ENCODE peak calls at places on chromosomes 7 and 10, in five cellular contexts. B, R, G, L and K are unnamed samples.

GRCh38 chr7:36128448-36129047 is 24.5 kb upstream of the EEPD1 start:
- DNase-seq in G (peak; percentile 86), L (peak; percentile 95), R (peak; percentile 89), B (peak; percentile 68), K (peak; percentile 67)

GRCh38 chr7:137731436-137731835 is 115.3 kb downstream of the DGKI start:
- DNase-seq in R (peak; percentile 63), L (no peak), B (no peak), G (no peak), K (no peak)

GRCh38 chr7:128361463-128362441 is at the start of gene PRRT4:
- DNase-seq in B (no peak), L (peak; percentile 27), G (peak; percentile 27), R (no peak), K (peak; percentile 71)

GRCh38 chr10:50561266-50561665 is 62.5 kb downstream of the SGMS1 start:
- DNase-seq in G (no peak), R (peak; percentile 90), B (peak; percentile 99), L (peak; percentile 15), K (no peak)

GRCh38 chr10:46520941-46521340 is 35.5 kb downstream of the GPRIN2 start:
- DNase-seq in L (no peak), B (no peak), G (peak; percentile 10), R (peak; percentile 37), K (no peak)

GRCh38 chr7:140006600-140006999 is 56.2 kb downstream of the PARP12 start:
- DNase-seq in B (no peak), R (no peak), L (no peak), G (no peak), K (no peak)

GRCh38 chr10:35440016-35440415 is 103.7 kb downstream of the CCNY start:
- DNase-seq in L (no peak), G (no peak), B (no peak), R (no peak), K (no peak)

GRCh38 chr10:76201962-76202361 is 770.5 kb downstream of the LRMDA start:
- DNase-seq in G (no peak), L (no peak), B (no peak), R (no peak), K (no peak)

DNA sequence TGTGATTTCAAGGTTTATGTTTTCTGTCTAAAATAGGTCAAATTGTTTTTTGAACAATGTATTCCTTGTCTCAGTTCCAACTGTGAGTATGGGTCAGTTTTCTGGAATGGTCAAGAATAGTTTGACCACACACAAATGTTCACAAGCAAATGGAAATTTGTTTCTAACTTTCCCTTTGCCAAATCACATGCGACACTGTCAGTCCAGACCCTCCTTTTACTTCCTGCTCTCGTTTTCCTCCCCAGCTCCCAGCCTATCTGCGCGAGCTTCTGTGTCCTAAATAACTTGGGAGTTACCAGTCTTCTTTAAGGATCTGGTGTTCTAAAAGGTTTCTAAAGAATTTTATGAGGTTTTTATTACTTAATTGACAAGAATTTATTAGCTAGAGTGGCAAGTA is 266.0 kb upstream of the KLF6 start:
- DNase-seq in L (peak; percentile 37), G (no peak), B (no peak), R (peak; percentile 78), K (no peak)
- H3K4me3 ChIP-seq in L (no peak overlapping the region), G (peak overlapping the region; percentile 2), B (no peak overlapping the region), R (peak overlapping the region; percentile 41), K (no peak overlapping the region)

DNA sequence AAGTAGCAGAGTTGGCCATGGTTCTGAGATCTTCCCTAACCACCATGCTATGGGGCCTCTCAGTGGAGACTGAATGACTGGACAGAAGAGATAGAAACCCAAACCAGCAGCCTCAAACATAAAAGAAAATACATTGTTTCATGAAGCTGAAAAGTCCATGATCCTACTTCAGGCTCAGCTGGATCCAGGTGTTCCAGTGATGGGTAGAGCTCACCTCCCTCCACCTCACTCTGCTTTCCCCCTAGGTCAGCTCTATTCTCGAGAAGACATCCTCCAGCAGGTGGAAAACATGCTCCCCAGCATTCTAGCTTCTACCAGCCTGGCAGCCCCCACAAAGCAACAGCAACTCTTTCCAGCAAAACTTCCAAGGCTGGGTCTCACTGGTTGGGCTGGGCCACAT is 132.1 kb downstream of the OAT start:
- DNase-seq in G (no peak), R (no peak), B (no peak), L (no peak), K (no peak)
- TF ChIP-seq CTCF in G (no peak), R (no peak), B (no peak), L (no peak), K (no peak)

GRCh38 chr10:21516270-21517131 is 9.0 kb downstream of the SKIDA1 start:
- DNase-seq in R (peak; percentile 67), G (peak; percentile 53), B (no peak), L (peak; percentile 71), K (peak; percentile 87)
- H3K4me3 ChIP-seq in R (peak overlapping the region; percentile 61), G (peak overlapping the region; percentile 58), B (peak overlapping the region; percentile 68), L (peak overlapping the region; percentile 41), K (peak overlapping the region; percentile 57)

GRCh38 chr7:41255716-41256115 is 447.2 kb downstream of the INHBA start:
- DNase-seq in G (no peak), L (no peak), B (no peak), R (no peak), K (no peak)
- TF ChIP-seq CTCF in G (no peak), L (no peak), B (no peak), R (no peak), K (no peak)

GRCh38 chr7:151117041-151117440 is 30.8 kb downstream of the AGAP3 start:
- DNase-seq in B (no peak), G (no peak), R (no peak), L (no peak), K (no peak)
- H3K4me3 ChIP-seq in B (no peak overlapping the region), G (no peak overlapping the region), R (no peak overlapping the region), L (no peak overlapping the region), K (no peak overlapping the region)

GRCh38 chr10:104639595-104640338 is 1.3 kb upstream of the SORCS3 start:
- DNase-seq in L (no peak), B (no peak), R (no peak), G (no peak), K (no peak)

GRCh38 chr10:104642001-104642270 is 846 bp downstream of the SORCS3 start:
- DNase-seq in R (no peak), B (no peak), G (no peak), L (no peak), K (no peak)

GRCh38 chr10:104638861-104639594 is 2.1 kb upstream of the SORCS3 start:
- DNase-seq in G (no peak), R (no peak), B (no peak), L (no peak), K (peak; percentile 68)

GRCh38 chr10:104641150-104642000 is at the start of gene SORCS3:
- DNase-seq in L (no peak), G (no peak), B (no peak), R (no peak), K (peak; percentile 21)

GRCh38 chr10:104640339-104641149 is 546 bp upstream of the SORCS3 start:
- DNase-seq in R (no peak), L (no peak), B (no peak), G (no peak), K (peak; percentile 49)
- TF ChIP-seq CTCF in R (no peak), L (no peak), B (no peak), G (no peak), K (no peak)